ENCODE peak calls at places on chromosomes 11 and 22, in eight cellular contexts. C, A, I, Y, F, P, W and M are unnamed samples.

GRCh38 chr11:109040303-109040702 is 375.4 kb downstream of the DDX10 start:
- DNase-seq in W (peak; percentile 52), I (no peak), Y (no peak), C (peak; percentile 3), P (peak; percentile 8), F (no peak), A (no peak), M (no peak)

GRCh38 chr11:41404109-41404508 is 55.3 kb downstream of the LRRC4C start:
- DNase-seq in C (no peak), A (no peak), Y (no peak), I (no peak), F (no peak), P (no peak), W (no peak), M (no peak)

GRCh38 chr11:79498681-79499080 is 57.9 kb upstream of the TENM4 start:
- DNase-seq in A (no peak), I (no peak), W (no peak), P (no peak), F (no peak), C (no peak), Y (no peak), M (no peak)

GRCh38 chr11:75430692-75431532 is 2.1 kb downstream of the KLHL35 start:
- DNase-seq in I (no peak), C (no peak), Y (no peak), F (no peak), P (no peak), A (no peak), W (no peak), M (no peak)

GRCh38 chr11:63710476-63711217 is 29.3 kb downstream of the RTN3 start:
- DNase-seq in F (no peak), A (no peak), Y (no peak), I (no peak), P (no peak), C (no peak), W (no peak), M (peak; percentile 50)

GRCh38 chr11:44071157-44071556 is 5.1 kb downstream of the ACCS start:
- DNase-seq in Y (no peak), P (no peak), W (peak; percentile 59), F (no peak), I (no peak), C (no peak), A (no peak), M (no peak)

GRCh38 chr22:27886843-27887151 is 32.3 kb downstream of the PITPNB start:
- DNase-seq in I (no peak), C (no peak), F (no peak), Y (no peak), A (no peak), W (no peak), P (no peak), M (no peak)

GRCh38 chr22:33699176-33699575 is 221.1 kb downstream of the LARGE1 start:
- DNase-seq in F (no peak), P (no peak), W (no peak), I (no peak), Y (no peak), A (no peak), C (no peak), M (no peak)

GRCh38 chr11:83475741-83476140 is 189.6 kb upstream of the CCDC90B start:
- DNase-seq in Y (no peak), F (no peak), W (no peak), P (no peak), C (no peak), A (no peak), I (no peak), M (no peak)

GRCh38 chr22:48464246-48464645 is 1363.4 kb downstream of the BRD1 start:
- DNase-seq in I (no peak), A (no peak), C (no peak), F (peak; percentile 51), P (no peak), Y (peak; percentile 25), W (no peak), M (no peak)

GRCh38 chr11:92886243-92886905 is 83.1 kb upstream of the MTNR1B start:
- DNase-seq in C (peak; percentile 36), I (no peak), A (peak; percentile 40), P (peak; percentile 74), F (no peak), Y (no peak), W (peak; percentile 76), M (no peak)

GRCh38 chr22:17724241-17724640 is 50.0 kb downstream of the BID start:
- DNase-seq in Y (no peak), C (no peak), W (no peak), P (no peak), I (no peak), A (no peak), F (no peak), M (no peak)